ENCODE peak calls at places on chromosomes 2 and 18, in ten cellular contexts. F, X, Z, S, Y, C, U, R, B and K are unnamed samples.

GRCh38 chr2:102187191-102188150 is 648 bp downstream of the IL1RL2 start:
- DNase-seq in Z (peak), X (peak), U (peak), R (no peak), S (peak), B (peak), Y (peak), C (peak), F (peak), K (no peak)

GRCh38 chr2:237315170-237315880 is 98.6 kb downstream of the COL6A3 start:
- DNase-seq in S (peak), U (peak), R (no peak), Z (no peak), C (peak), X (peak), B (peak), Y (peak), F (no peak), K (peak)

GRCh38 chr18:25533088-25533676 is 181.2 kb upstream of the ZNF521 start:
- DNase-seq in C (no peak), F (peak), Y (no peak), U (no peak), S (no peak), B (no peak), R (no peak), X (no peak), Z (no peak), K (no peak)

GRCh38 chr18:79512461-79513380 is 117.0 kb downstream of the NFATC1 start:
- DNase-seq in X (no peak), U (no peak), F (no peak), C (no peak), B (no peak), Y (no peak), S (no peak), R (no peak), Z (no peak), K (peak)

GRCh38 chr18:33755918-33756590 is 178.0 kb downstream of the ASXL3 start:
- DNase-seq in B (peak), S (peak), Z (peak), Y (no peak), R (peak), F (peak), X (no peak), U (no peak), C (peak), K (no peak)

GRCh38 chr2:10501521-10501961 is 53.4 kb upstream of the ODC1 start:
- DNase-seq in R (no peak), S (no peak), Y (no peak), F (no peak), C (no peak), X (no peak), U (no peak), Z (no peak), B (no peak), K (no peak)

GRCh38 chr2:207163053-207163814 is 2.5 kb downstream of the KLF7 start:
- DNase-seq in S (peak), F (peak), Y (no peak), B (peak), U (no peak), X (no peak), C (peak), Z (peak), R (peak), K (no peak)

GRCh38 chr18:6751207-6751606 is 21.7 kb downstream of the ARHGAP28 start:
- DNase-seq in B (peak), R (no peak), S (peak), U (no peak), C (no peak), Z (no peak), Y (no peak), F (no peak), X (no peak), K (no peak)

GRCh38 chr2:169806586-169806985 is 7.9 kb downstream of the SSB start:
- DNase-seq in C (no peak), R (no peak), S (peak), Y (no peak), U (no peak), Z (no peak), X (no peak), B (no peak), F (no peak), K (no peak)

GRCh38 chr18:54983041-54983686 is 23.9 kb upstream of the CCDC68 start:
- DNase-seq in B (peak), Z (peak), U (no peak), S (peak), F (peak), Y (no peak), C (peak), R (peak), X (no peak), K (no peak)

GRCh38 chr2:100274566-100275199 is 47.6 kb downstream of the LONRF2 start:
- DNase-seq in F (no peak), Z (no peak), B (no peak), Y (no peak), U (no peak), X (no peak), C (no peak), S (no peak), R (no peak), K (no peak)

GRCh38 chr2:15554525-15555218 is 6.5 kb downstream of the NBAS start:
- DNase-seq in U (no peak), B (peak), R (no peak), X (no peak), Z (no peak), S (peak), F (no peak), C (peak), Y (no peak), K (no peak)

GRCh38 chr2:64165696-64166095 is 21.5 kb upstream of the PELI1 start:
- DNase-seq in R (no peak), Z (no peak), B (peak), U (no peak), S (peak), F (peak), Y (no peak), X (no peak), C (no peak), K (no peak)

GRCh38 chr2:61620244-61621159 is 82.3 kb upstream of the XPO1 start:
- DNase-seq in C (peak), X (no peak), F (peak), Z (peak), B (peak), U (no peak), Y (no peak), R (peak), S (peak), K (no peak)

GRCh38 chr2:30239308-30240161 is 8.2 kb downstream of the LBH start:
- DNase-seq in F (peak), X (no peak), Z (peak), Y (peak), U (peak), B (peak), C (peak), R (peak), S (peak), K (no peak)

GRCh38 chr2:28626891-28627421 is 124.7 kb upstream of the PPP1CB start:
- DNase-seq in X (no peak), C (peak), U (no peak), B (peak), F (no peak), Y (no peak), Z (no peak), S (peak), R (no peak), K (no peak)

GRCh38 chr2:172507199-172507598 is 48.7 kb upstream of the PDK1 start:
- DNase-seq in R (no peak), U (no peak), B (no peak), F (no peak), Z (no peak), C (no peak), X (no peak), Y (no peak), S (no peak), K (no peak)

GRCh38 chr2:133062174-133062573 is 392.2 kb upstream of the LYPD1 start:
- DNase-seq in F (no peak), X (no peak), Z (no peak), C (no peak), S (no peak), R (no peak), U (no peak), B (no peak), Y (no peak), K (no peak)

GRCh38 chr2:174184915-174185314 is 63.4 kb downstream of the OLA1 start:
- DNase-seq in S (no peak), U (no peak), Z (no peak), F (no peak), R (no peak), C (no peak), X (no peak), Y (no peak), B (no peak), K (no peak)

GRCh38 chr2:114489143-114489542 is 46.7 kb downstream of the DPP10 start:
- DNase-seq in U (no peak), B (no peak), X (no peak), Y (no peak), Z (no peak), F (no peak), S (no peak), C (no peak), R (no peak), K (no peak)

GRCh38 chr2:156455366-156455975 is 19.3 kb downstream of the GPD2 start:
- DNase-seq in C (no peak), Y (no peak), Z (peak), S (peak), B (peak), R (peak), F (peak), X (no peak), U (no peak), K (no peak)

GRCh38 chr2:43328157-43328556 is 101.8 kb upstream of the ZFP36L2 start:
- DNase-seq in F (no peak), Y (no peak), Z (no peak), B (peak), S (no peak), X (peak), R (no peak), U (no peak), C (no peak), K (no peak)

GRCh38 chr18:13223341-13224148 is 5.0 kb downstream of the LDLRAD4 start:
- DNase-seq in Z (no peak), S (no peak), F (no peak), Y (no peak), R (no peak), C (no peak), B (no peak), X (no peak), U (no peak), K (peak)

GRCh38 chr2:73238149-73238548 is 4.0 kb downstream of the CCT7 start:
- DNase-seq in Y (no peak), C (no peak), B (no peak), U (no peak), S (no peak), Z (no peak), X (no peak), F (no peak), R (no peak), K (no peak)

GRCh38 chr2:176122266-176122632 is 270 bp upstream of the HOXD9 start:
- DNase-seq in C (no peak), F (no peak), U (no peak), R (no peak), X (no peak), Y (no peak), S (no peak), Z (no peak), B (no peak), K (no peak)

GRCh38 chr2:75340560-75340959 is 141.2 kb upstream of the TACR1 start:
- DNase-seq in F (peak), B (no peak), Y (no peak), S (peak), Z (no peak), X (no peak), R (no peak), C (peak), U (no peak), K (no peak)

DNA sequence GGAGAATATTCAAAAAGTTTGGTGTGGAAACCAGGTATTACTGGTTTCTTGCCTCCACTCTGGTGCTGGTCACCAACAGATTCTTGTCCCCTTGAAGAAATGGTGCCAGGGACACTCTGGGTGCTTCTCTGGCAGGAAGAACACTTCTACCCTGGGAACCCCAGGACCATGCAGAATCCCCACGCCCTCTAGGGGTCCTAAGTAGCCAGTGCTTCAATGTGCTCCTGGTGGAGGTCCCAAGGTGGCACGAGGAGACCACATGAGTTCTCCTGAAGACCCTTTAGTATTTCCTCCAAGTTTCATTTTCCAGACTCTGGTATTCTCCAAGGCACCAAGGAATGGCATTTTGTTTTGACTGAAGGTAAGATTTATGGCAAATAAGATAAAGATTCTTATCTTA is 380.6 kb downstream of the TSN start:
- DNase-seq in Y (no peak), S (peak), F (no peak), U (no peak), C (no peak), Z (peak), B (no peak), X (no peak), R (peak), K (no peak)
- TF ChIP-seq CTCF in Y (peak), S (peak), F (no peak), U (peak), C (peak), Z (no peak), B (peak), X (no peak), R (peak), K (peak)

DNA sequence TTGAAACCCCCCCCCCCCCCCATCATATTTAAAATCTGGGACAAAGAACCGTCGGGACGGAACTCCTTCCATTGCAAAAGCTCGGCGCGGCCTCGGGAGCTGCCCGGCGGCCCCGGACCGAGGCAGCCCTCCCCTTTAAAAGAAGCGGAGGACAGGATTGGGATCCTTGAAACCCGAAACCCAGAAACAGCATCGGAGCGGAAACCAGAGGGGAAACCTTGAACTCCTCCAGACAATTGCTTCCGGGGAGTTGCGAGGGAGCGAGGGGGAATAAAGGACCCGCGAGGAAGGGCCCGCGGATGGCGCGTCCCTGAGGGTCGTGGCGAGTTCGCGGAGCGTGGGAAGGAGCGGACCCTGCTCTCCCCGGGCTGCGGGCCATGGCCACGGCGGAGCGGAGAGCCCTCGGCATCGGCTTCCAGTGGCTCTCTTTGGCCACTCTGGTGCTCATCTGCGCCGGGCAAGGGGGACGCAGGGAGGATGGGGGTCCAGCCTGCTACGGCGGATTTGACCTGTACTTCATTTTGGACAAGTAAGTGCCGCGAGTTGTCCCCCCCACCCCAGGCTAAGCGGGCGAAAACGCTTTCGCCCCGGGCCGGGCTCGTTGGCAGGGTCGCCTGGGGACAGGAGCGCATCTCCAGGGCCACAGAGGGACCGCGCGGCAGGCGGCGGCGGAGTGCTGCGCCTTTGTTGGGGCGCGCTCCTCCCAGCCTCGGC is at the start of gene ANTXR1:
- DNase-seq in Y (peak), B (peak), F (peak), R (peak), X (peak), C (peak), S (peak), U (peak), Z (peak), K (peak)
- TF ChIP-seq CTCF in Y (peak), B (no peak), F (no peak), R (no peak), X (peak), C (no peak), S (no peak), U (peak), Z (no peak), K (no peak)

GRCh38 chr2:191220671-191221070 is 24.5 kb upstream of the MYO1B start:
- DNase-seq in X (no peak), Y (no peak), F (no peak), B (no peak), R (no peak), U (no peak), C (no peak), Z (no peak), S (no peak), K (no peak)

GRCh38 chr2:191217580-191217979 is 27.6 kb upstream of the MYO1B start:
- DNase-seq in C (peak), B (peak), R (peak), X (no peak), F (peak), Z (peak), Y (no peak), S (peak), U (no peak), K (no peak)

GRCh38 chr2:191215666-191216065 is 29.5 kb upstream of the MYO1B start:
- DNase-seq in R (no peak), C (peak), U (no peak), F (no peak), X (no peak), Z (no peak), S (no peak), B (no peak), Y (no peak), K (no peak)

GRCh38 chr2:191215205-191215604 is 30.0 kb upstream of the MYO1B start:
- DNase-seq in Y (no peak), R (no peak), C (no peak), F (no peak), Z (no peak), B (no peak), U (no peak), X (no peak), S (no peak), K (no peak)

DNA sequence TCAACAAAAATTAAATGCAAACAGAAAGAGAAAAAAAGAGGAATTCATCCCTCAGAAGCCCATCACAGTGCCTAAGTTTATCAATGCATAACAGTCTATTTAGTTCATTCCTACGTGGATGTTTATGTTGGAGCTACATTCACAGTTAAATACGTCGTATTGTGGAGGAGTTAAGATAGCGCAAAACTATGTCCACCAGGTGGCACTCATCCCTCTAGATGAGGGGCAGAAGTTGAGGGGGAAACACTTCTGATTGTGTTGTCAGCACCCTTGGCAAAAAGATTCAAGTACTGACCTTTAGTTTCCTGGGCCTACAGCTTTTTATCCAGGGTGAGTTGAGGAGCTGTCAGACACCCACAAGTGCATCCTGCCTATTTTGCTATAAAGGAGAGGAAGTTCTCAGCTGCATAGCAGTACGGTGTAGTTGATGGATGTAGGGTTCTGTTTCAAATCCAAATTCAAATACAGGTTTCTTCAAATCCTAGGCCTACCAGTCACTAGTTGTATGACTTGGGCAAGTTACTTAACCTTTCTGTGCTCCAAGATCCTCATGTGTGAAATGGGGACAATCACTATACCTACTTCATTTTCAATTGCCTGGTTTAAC is 26.8 kb upstream of the MYO1B start:
- DNase-seq in Y (peak), F (peak), B (peak), S (peak), U (no peak), R (peak), Z (no peak), X (no peak), C (peak), K (peak)
- TF ChIP-seq CTCF in Y (peak), F (peak), B (peak), S (peak), U (peak), R (peak), Z (peak), X (peak), C (peak), K (peak)

DNA sequence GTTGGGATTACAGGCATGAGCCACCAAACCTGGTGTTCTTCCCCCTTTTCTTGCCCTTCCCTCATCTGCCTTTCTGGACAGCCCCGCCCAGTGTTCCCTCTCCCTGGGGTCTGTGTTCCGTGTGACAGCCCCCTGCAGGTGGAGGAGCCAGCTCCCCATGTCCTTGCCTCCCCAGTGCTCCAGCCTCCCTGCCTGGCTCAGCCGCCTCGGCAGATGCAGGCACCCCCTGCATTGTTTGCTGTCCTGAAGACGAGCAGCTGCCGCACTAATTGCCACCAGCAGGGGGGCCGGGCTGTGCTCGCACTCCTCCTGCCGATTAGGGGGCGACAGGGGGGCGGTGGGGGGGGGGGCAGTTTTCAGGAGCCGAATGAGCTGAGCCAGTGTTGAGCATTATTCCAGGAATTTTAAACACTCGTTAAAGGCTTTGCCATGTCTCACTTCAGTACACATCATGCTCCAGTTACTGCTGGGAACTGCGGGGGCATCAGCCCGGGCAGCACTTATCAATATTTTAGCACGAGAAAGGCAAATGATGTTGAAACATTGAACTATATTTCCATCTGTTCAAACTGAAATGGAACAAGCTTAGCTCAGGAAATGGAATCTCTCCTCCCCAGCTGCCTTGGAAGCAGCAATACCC is 23.3 kb downstream of the SIX3 start:
- DNase-seq in X (no peak), C (no peak), Y (no peak), S (peak), U (no peak), Z (no peak), B (no peak), R (no peak), F (no peak), K (no peak)
- TF ChIP-seq CTCF in X (no peak), C (no peak), Y (peak), S (peak), U (no peak), Z (no peak), B (peak), R (no peak), F (peak), K (no peak)